ENCODE peak calls at places on chromosomes 16 and 17, in nine cellular contexts. One of them, this sample, is unnamed.

GRCh38 chr17:58375811-58376210 is 23.8 kb upstream of the SUPT4H1 start:
- DNase-seq in stomach: no peak
- DNase-seq in body of pancreas: no peak
- DNase-seq in activated CD8-positive, alpha-beta T cell treated with anti-CD3 and anti-CD28 coated beads for 36 hours: no peak
- DNase-seq in left ventricle myocardium inferior: no peak
- DNase-seq in lower leg skin: no peak
- DNase-seq in AG04450: no peak
- DNase-seq in K562: no peak
- DNase-seq in CD8-positive, alpha-beta T cell: no peak
- DNase-seq in this sample: no peak

GRCh38 chr16:2242598-2242997 is 6.4 kb downstream of the DNASE1L2 start:
- DNase-seq in stomach: no peak
- DNase-seq in body of pancreas: no peak
- DNase-seq in activated CD8-positive, alpha-beta T cell treated with anti-CD3 and anti-CD28 coated beads for 36 hours: no peak
- DNase-seq in left ventricle myocardium inferior: no peak
- DNase-seq in lower leg skin: no peak
- DNase-seq in AG04450: no peak
- DNase-seq in K562: no peak
- DNase-seq in CD8-positive, alpha-beta T cell: no peak
- DNase-seq in this sample: no peak

GRCh38 chr17:68909066-68909465 is 46.1 kb downstream of the ABCA8 start:
- DNase-seq in stomach: no peak
- DNase-seq in body of pancreas: peak
- DNase-seq in activated CD8-positive, alpha-beta T cell treated with anti-CD3 and anti-CD28 coated beads for 36 hours: no peak
- DNase-seq in left ventricle myocardium inferior: no peak
- DNase-seq in lower leg skin: peak
- DNase-seq in AG04450: peak
- DNase-seq in K562: peak
- DNase-seq in CD8-positive, alpha-beta T cell: no peak
- DNase-seq in this sample: no peak

GRCh38 chr17:81868674-81869220 is 2.4 kb downstream of the ARHGDIA start:
- DNase-seq in stomach: no peak
- DNase-seq in body of pancreas: peak
- DNase-seq in activated CD8-positive, alpha-beta T cell treated with anti-CD3 and anti-CD28 coated beads for 36 hours: peak
- DNase-seq in left ventricle myocardium inferior: no peak
- DNase-seq in lower leg skin: no peak
- DNase-seq in AG04450: peak
- DNase-seq in K562: peak
- DNase-seq in CD8-positive, alpha-beta T cell: no peak
- DNase-seq in this sample: no peak

GRCh38 chr16:49434733-49435132 is 61.1 kb downstream of the C16orf78 start:
- DNase-seq in stomach: no peak
- DNase-seq in body of pancreas: no peak
- DNase-seq in activated CD8-positive, alpha-beta T cell treated with anti-CD3 and anti-CD28 coated beads for 36 hours: no peak
- DNase-seq in left ventricle myocardium inferior: no peak
- DNase-seq in lower leg skin: no peak
- DNase-seq in AG04450: no peak
- DNase-seq in K562: no peak
- DNase-seq in CD8-positive, alpha-beta T cell: no peak
- DNase-seq in this sample: no peak

GRCh38 chr16:13070268-13070667 is 168.9 kb downstream of the SHISA9 start:
- DNase-seq in stomach: no peak
- DNase-seq in body of pancreas: peak
- DNase-seq in activated CD8-positive, alpha-beta T cell treated with anti-CD3 and anti-CD28 coated beads for 36 hours: no peak
- DNase-seq in left ventricle myocardium inferior: no peak
- DNase-seq in lower leg skin: no peak
- DNase-seq in AG04450: no peak
- DNase-seq in K562: no peak
- DNase-seq in CD8-positive, alpha-beta T cell: no peak
- DNase-seq in this sample: no peak

GRCh38 chr16:84823484-84823883 is 3.7 kb downstream of the CRISPLD2 start:
- DNase-seq in stomach: no peak
- DNase-seq in body of pancreas: peak
- DNase-seq in activated CD8-positive, alpha-beta T cell treated with anti-CD3 and anti-CD28 coated beads for 36 hours: no peak
- DNase-seq in left ventricle myocardium inferior: no peak
- DNase-seq in lower leg skin: no peak
- DNase-seq in AG04450: no peak
- DNase-seq in K562: no peak
- DNase-seq in CD8-positive, alpha-beta T cell: no peak
- DNase-seq in this sample: no peak

GRCh38 chr16:48971571-48972071 is 310.0 kb downstream of the CBLN1 start:
- DNase-seq in stomach: no peak
- DNase-seq in body of pancreas: no peak
- DNase-seq in activated CD8-positive, alpha-beta T cell treated with anti-CD3 and anti-CD28 coated beads for 36 hours: no peak
- DNase-seq in left ventricle myocardium inferior: no peak
- DNase-seq in lower leg skin: no peak
- DNase-seq in AG04450: no peak
- DNase-seq in K562: no peak
- DNase-seq in CD8-positive, alpha-beta T cell: no peak
- DNase-seq in this sample: no peak

GRCh38 chr16:68902376-68903345 is 59.3 kb downstream of the TANGO6 start:
- DNase-seq in stomach: no peak
- DNase-seq in body of pancreas: peak
- DNase-seq in activated CD8-positive, alpha-beta T cell treated with anti-CD3 and anti-CD28 coated beads for 36 hours: peak
- DNase-seq in left ventricle myocardium inferior: no peak
- DNase-seq in lower leg skin: peak
- DNase-seq in AG04450: peak
- DNase-seq in K562: peak
- DNase-seq in CD8-positive, alpha-beta T cell: no peak
- DNase-seq in this sample: no peak

GRCh38 chr17:39921323-39921722 is 2.9 kb upstream of the GSDMB start:
- DNase-seq in stomach: no peak
- DNase-seq in body of pancreas: no peak
- DNase-seq in activated CD8-positive, alpha-beta T cell treated with anti-CD3 and anti-CD28 coated beads for 36 hours: peak
- DNase-seq in left ventricle myocardium inferior: no peak
- DNase-seq in lower leg skin: no peak
- DNase-seq in AG04450: no peak
- DNase-seq in K562: no peak
- DNase-seq in CD8-positive, alpha-beta T cell: no peak
- DNase-seq in this sample: no peak

GRCh38 chr16:85554114-85554790 is 58.9 kb upstream of the GSE1 start:
- DNase-seq in stomach: peak
- DNase-seq in body of pancreas: peak
- DNase-seq in activated CD8-positive, alpha-beta T cell treated with anti-CD3 and anti-CD28 coated beads for 36 hours: peak
- DNase-seq in left ventricle myocardium inferior: peak
- DNase-seq in lower leg skin: peak
- DNase-seq in AG04450: no peak
- DNase-seq in K562: peak
- DNase-seq in CD8-positive, alpha-beta T cell: peak
- DNase-seq in this sample: no peak

GRCh38 chr17:1104222-1104621 is 75.6 kb downstream of the ABR start:
- DNase-seq in stomach: peak
- DNase-seq in body of pancreas: no peak
- DNase-seq in activated CD8-positive, alpha-beta T cell treated with anti-CD3 and anti-CD28 coated beads for 36 hours: no peak
- DNase-seq in left ventricle myocardium inferior: peak
- DNase-seq in lower leg skin: no peak
- DNase-seq in AG04450: no peak
- DNase-seq in K562: no peak
- DNase-seq in CD8-positive, alpha-beta T cell: no peak
- DNase-seq in this sample: no peak

GRCh38 chr17:48336986-48337385 is 93.0 kb downstream of the SKAP1 start:
- DNase-seq in stomach: no peak
- DNase-seq in body of pancreas: no peak
- DNase-seq in activated CD8-positive, alpha-beta T cell treated with anti-CD3 and anti-CD28 coated beads for 36 hours: no peak
- DNase-seq in left ventricle myocardium inferior: no peak
- DNase-seq in lower leg skin: no peak
- DNase-seq in AG04450: no peak
- DNase-seq in K562: no peak
- DNase-seq in CD8-positive, alpha-beta T cell: no peak
- DNase-seq in this sample: no peak

GRCh38 chr16:12964466-12964865 is 63.1 kb downstream of the SHISA9 start:
- DNase-seq in stomach: no peak
- DNase-seq in body of pancreas: no peak
- DNase-seq in activated CD8-positive, alpha-beta T cell treated with anti-CD3 and anti-CD28 coated beads for 36 hours: no peak
- DNase-seq in left ventricle myocardium inferior: no peak
- DNase-seq in lower leg skin: no peak
- DNase-seq in AG04450: no peak
- DNase-seq in K562: no peak
- DNase-seq in CD8-positive, alpha-beta T cell: no peak
- DNase-seq in this sample: no peak

DNA sequence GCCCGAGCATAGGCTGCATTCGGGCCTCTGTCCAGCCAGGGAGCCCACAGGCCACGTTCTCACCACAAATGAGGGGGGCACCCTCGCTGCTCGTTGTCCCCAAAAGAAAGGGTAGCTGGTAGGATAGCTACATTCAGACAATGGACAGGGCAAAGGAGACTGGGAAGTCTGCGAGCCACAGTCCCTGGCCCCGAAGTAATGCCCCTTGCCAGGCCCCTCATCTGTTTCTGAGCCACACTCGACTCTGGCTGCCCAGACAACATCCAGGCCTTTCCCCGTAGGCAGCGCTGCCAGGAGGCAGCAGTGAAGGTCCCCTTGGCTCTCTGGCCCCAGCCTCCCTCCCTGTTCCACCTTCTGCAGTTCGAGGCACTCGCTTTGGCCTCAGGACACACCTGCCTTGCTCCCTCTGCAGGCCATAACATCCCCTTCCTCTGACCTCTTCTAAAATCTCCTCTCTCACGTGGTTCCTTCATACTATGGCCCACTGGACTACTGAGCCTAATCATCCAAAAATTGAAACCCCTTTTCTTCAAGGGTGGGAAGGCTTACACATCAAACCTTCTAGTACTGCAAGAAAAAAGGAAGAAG is 12.2 kb downstream of the AIPL1 start:
- DNase-seq in stomach: no peak
- DNase-seq in body of pancreas: no peak
- DNase-seq in activated CD8-positive, alpha-beta T cell treated with anti-CD3 and anti-CD28 coated beads for 36 hours: no peak
- DNase-seq in left ventricle myocardium inferior: no peak
- DNase-seq in lower leg skin: no peak
- DNase-seq in AG04450: no peak
- DNase-seq in K562: no peak
- DNase-seq in CD8-positive, alpha-beta T cell: no peak
- DNase-seq in this sample: no peak
- TF ChIP-seq CTCF in stomach: no peak
- TF ChIP-seq CTCF in body of pancreas: no peak
- TF ChIP-seq CTCF in activated CD8-positive, alpha-beta T cell treated with anti-CD3 and anti-CD28 coated beads for 36 hours: no peak
- TF ChIP-seq CTCF in left ventricle myocardium inferior: no peak
- TF ChIP-seq CTCF in lower leg skin: no peak
- TF ChIP-seq CTCF in AG04450: no peak
- TF ChIP-seq CTCF in K562: no peak
- TF ChIP-seq CTCF in CD8-positive, alpha-beta T cell: no peak
- TF ChIP-seq CTCF in this sample: no peak

DNA sequence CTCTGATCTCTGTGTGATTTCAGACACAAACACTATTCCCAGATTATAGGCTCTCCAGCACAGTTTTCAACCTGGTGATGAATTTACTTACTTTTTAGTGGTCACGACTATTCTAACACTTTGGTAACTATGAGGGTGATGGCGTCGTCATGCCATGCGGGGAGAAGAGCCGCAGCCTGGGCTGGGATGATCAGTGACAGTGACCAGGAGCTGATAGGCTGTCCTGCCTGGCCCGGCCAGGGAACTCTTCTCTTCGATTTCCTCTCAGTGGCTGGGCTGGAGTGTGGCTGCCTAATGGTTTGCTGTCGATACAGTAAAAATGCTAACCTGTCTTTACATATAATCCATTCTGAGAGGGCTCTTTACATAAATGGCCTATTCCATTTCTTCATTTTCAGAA is 113.1 kb downstream of the IRX3 start:
- DNase-seq in stomach: no peak
- DNase-seq in body of pancreas: no peak
- DNase-seq in activated CD8-positive, alpha-beta T cell treated with anti-CD3 and anti-CD28 coated beads for 36 hours: no peak
- DNase-seq in left ventricle myocardium inferior: no peak
- DNase-seq in lower leg skin: no peak
- DNase-seq in AG04450: no peak
- DNase-seq in K562: no peak
- DNase-seq in CD8-positive, alpha-beta T cell: no peak
- DNase-seq in this sample: no peak
- TF ChIP-seq CTCF in stomach: no peak
- TF ChIP-seq CTCF in body of pancreas: no peak
- TF ChIP-seq CTCF in activated CD8-positive, alpha-beta T cell treated with anti-CD3 and anti-CD28 coated beads for 36 hours: no peak
- TF ChIP-seq CTCF in left ventricle myocardium inferior: no peak
- TF ChIP-seq CTCF in lower leg skin: no peak
- TF ChIP-seq CTCF in AG04450: no peak
- TF ChIP-seq CTCF in K562: no peak
- TF ChIP-seq CTCF in CD8-positive, alpha-beta T cell: no peak
- TF ChIP-seq CTCF in this sample: no peak

GRCh38 chr17:78448356-78448993 is 70.0 kb downstream of the PGS1 start:
- DNase-seq in stomach: no peak
- DNase-seq in body of pancreas: no peak
- DNase-seq in activated CD8-positive, alpha-beta T cell treated with anti-CD3 and anti-CD28 coated beads for 36 hours: peak
- DNase-seq in left ventricle myocardium inferior: no peak
- DNase-seq in lower leg skin: no peak
- DNase-seq in AG04450: no peak
- DNase-seq in K562: no peak
- DNase-seq in CD8-positive, alpha-beta T cell: no peak
- DNase-seq in this sample: no peak
- TF ChIP-seq CTCF in stomach: no peak
- TF ChIP-seq CTCF in body of pancreas: no peak
- TF ChIP-seq CTCF in activated CD8-positive, alpha-beta T cell treated with anti-CD3 and anti-CD28 coated beads for 36 hours: peak
- TF ChIP-seq CTCF in left ventricle myocardium inferior: no peak
- TF ChIP-seq CTCF in lower leg skin: no peak
- TF ChIP-seq CTCF in AG04450: peak
- TF ChIP-seq CTCF in K562: peak
- TF ChIP-seq CTCF in CD8-positive, alpha-beta T cell: no peak
- TF ChIP-seq CTCF in this sample: no peak

GRCh38 chr16:8937803-8938202 is 25.9 kb downstream of the USP7 start:
- DNase-seq in stomach: no peak
- DNase-seq in body of pancreas: no peak
- DNase-seq in activated CD8-positive, alpha-beta T cell treated with anti-CD3 and anti-CD28 coated beads for 36 hours: no peak
- DNase-seq in left ventricle myocardium inferior: no peak
- DNase-seq in lower leg skin: no peak
- DNase-seq in AG04450: no peak
- DNase-seq in K562: no peak
- DNase-seq in CD8-positive, alpha-beta T cell: no peak
- DNase-seq in this sample: no peak

GRCh38 chr16:8934601-8935000 is 29.1 kb downstream of the USP7 start:
- DNase-seq in stomach: no peak
- DNase-seq in body of pancreas: no peak
- DNase-seq in activated CD8-positive, alpha-beta T cell treated with anti-CD3 and anti-CD28 coated beads for 36 hours: no peak
- DNase-seq in left ventricle myocardium inferior: no peak
- DNase-seq in lower leg skin: no peak
- DNase-seq in AG04450: no peak
- DNase-seq in K562: no peak
- DNase-seq in CD8-positive, alpha-beta T cell: no peak
- DNase-seq in this sample: no peak

GRCh38 chr16:8935989-8936388 is 27.7 kb downstream of the USP7 start:
- DNase-seq in stomach: no peak
- DNase-seq in body of pancreas: no peak
- DNase-seq in activated CD8-positive, alpha-beta T cell treated with anti-CD3 and anti-CD28 coated beads for 36 hours: no peak
- DNase-seq in left ventricle myocardium inferior: no peak
- DNase-seq in lower leg skin: no peak
- DNase-seq in AG04450: no peak
- DNase-seq in K562: peak
- DNase-seq in CD8-positive, alpha-beta T cell: no peak
- DNase-seq in this sample: no peak

GRCh38 chr16:8931864-8932263 is 31.8 kb downstream of the USP7 start:
- DNase-seq in stomach: peak
- DNase-seq in body of pancreas: peak
- DNase-seq in activated CD8-positive, alpha-beta T cell treated with anti-CD3 and anti-CD28 coated beads for 36 hours: peak
- DNase-seq in left ventricle myocardium inferior: peak
- DNase-seq in lower leg skin: no peak
- DNase-seq in AG04450: peak
- DNase-seq in K562: peak
- DNase-seq in CD8-positive, alpha-beta T cell: peak
- DNase-seq in this sample: no peak

DNA sequence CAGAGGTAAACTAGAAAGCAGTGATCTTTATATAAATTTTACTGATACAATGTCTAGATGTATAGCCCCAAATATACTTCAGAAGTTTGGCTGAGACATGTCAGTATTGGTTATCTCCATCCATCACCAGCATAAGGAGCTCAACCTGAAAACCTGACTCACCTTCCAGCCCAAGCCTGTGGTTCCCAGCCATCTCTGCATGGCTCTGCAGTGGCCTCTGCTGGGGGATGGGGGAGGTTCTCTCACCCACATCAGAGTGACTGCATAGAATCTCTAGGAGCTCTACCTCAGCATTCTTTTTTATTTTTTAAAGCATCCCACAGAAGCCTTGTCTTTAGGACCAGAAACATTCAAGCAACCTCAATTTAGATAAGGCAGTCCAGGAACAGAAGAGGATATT is 27.3 kb downstream of the USP7 start:
- DNase-seq in stomach: peak
- DNase-seq in body of pancreas: peak
- DNase-seq in activated CD8-positive, alpha-beta T cell treated with anti-CD3 and anti-CD28 coated beads for 36 hours: peak
- DNase-seq in left ventricle myocardium inferior: no peak
- DNase-seq in lower leg skin: no peak
- DNase-seq in AG04450: no peak
- DNase-seq in K562: peak
- DNase-seq in CD8-positive, alpha-beta T cell: peak
- DNase-seq in this sample: no peak
- TF ChIP-seq CTCF in stomach: no peak
- TF ChIP-seq CTCF in body of pancreas: peak
- TF ChIP-seq CTCF in activated CD8-positive, alpha-beta T cell treated with anti-CD3 and anti-CD28 coated beads for 36 hours: peak
- TF ChIP-seq CTCF in left ventricle myocardium inferior: peak
- TF ChIP-seq CTCF in lower leg skin: no peak
- TF ChIP-seq CTCF in AG04450: peak
- TF ChIP-seq CTCF in K562: peak
- TF ChIP-seq CTCF in CD8-positive, alpha-beta T cell: peak
- TF ChIP-seq CTCF in this sample: no peak

This sample was measured in omental fat pad.